ENCODE peak calls at places on chromosome 14, in five cellular contexts. One of them, this sample, is unnamed.
A peak's percentile ranks its signal among the peaks of the same experiment; 100 is the strongest.

GRCh38 chr14:61247935-61248334 is 33.2 kb downstream of the TMEM30B start:
- DNase-seq in mucosa of descending colon: no peak
- DNase-seq in CD8-positive, alpha-beta memory T cell: no peak
- DNase-seq in CD4-positive, alpha-beta memory T cell: no peak
- DNase-seq in adrenal gland: no peak
- DNase-seq in this sample: no peak

GRCh38 chr14:99574099-99574880 is 29.7 kb downstream of the CCDC85C start:
- DNase-seq in mucosa of descending colon: peak; percentile 78
- DNase-seq in CD8-positive, alpha-beta memory T cell: no peak
- DNase-seq in CD4-positive, alpha-beta memory T cell: no peak
- DNase-seq in adrenal gland: peak; percentile 90
- DNase-seq in this sample: no peak

GRCh38 chr14:56023681-56024080 is 94.5 kb upstream of the PELI2 start:
- DNase-seq in mucosa of descending colon: no peak
- DNase-seq in CD8-positive, alpha-beta memory T cell: no peak
- DNase-seq in CD4-positive, alpha-beta memory T cell: no peak
- DNase-seq in adrenal gland: no peak
- DNase-seq in this sample: no peak

GRCh38 chr14:103737432-103738045 is 21.9 kb downstream of the ZFYVE21 start:
- DNase-seq in mucosa of descending colon: no peak
- DNase-seq in CD8-positive, alpha-beta memory T cell: peak; percentile 12
- DNase-seq in CD4-positive, alpha-beta memory T cell: no peak
- DNase-seq in adrenal gland: no peak
- DNase-seq in this sample: no peak

GRCh38 chr14:87799400-87799799 is 193.6 kb downstream of the GALC start:
- DNase-seq in mucosa of descending colon: no peak
- DNase-seq in CD8-positive, alpha-beta memory T cell: no peak
- DNase-seq in CD4-positive, alpha-beta memory T cell: no peak
- DNase-seq in adrenal gland: no peak
- DNase-seq in this sample: no peak

GRCh38 chr14:60758875-60759274 is 24.3 kb downstream of the MNAT1 start:
- DNase-seq in mucosa of descending colon: no peak
- DNase-seq in CD8-positive, alpha-beta memory T cell: no peak
- DNase-seq in CD4-positive, alpha-beta memory T cell: no peak
- DNase-seq in adrenal gland: no peak
- DNase-seq in this sample: no peak

GRCh38 chr14:97206948-97207347 is 409.8 kb downstream of the VRK1 start:
- DNase-seq in mucosa of descending colon: no peak
- DNase-seq in CD8-positive, alpha-beta memory T cell: no peak
- DNase-seq in CD4-positive, alpha-beta memory T cell: no peak
- DNase-seq in adrenal gland: no peak
- DNase-seq in this sample: no peak

GRCh38 chr14:60653709-60654161 is 4.5 kb upstream of the SIX1 start:
- DNase-seq in mucosa of descending colon: no peak
- DNase-seq in CD8-positive, alpha-beta memory T cell: no peak
- DNase-seq in CD4-positive, alpha-beta memory T cell: no peak
- DNase-seq in adrenal gland: no peak
- DNase-seq in this sample: no peak

GRCh38 chr14:50763386-50764007 is 67.5 kb downstream of the NIN start:
- DNase-seq in mucosa of descending colon: no peak
- DNase-seq in CD8-positive, alpha-beta memory T cell: no peak
- DNase-seq in CD4-positive, alpha-beta memory T cell: no peak
- DNase-seq in adrenal gland: no peak
- DNase-seq in this sample: no peak

GRCh38 chr14:24339284-24340151 is at the start of gene RIPK3:
- DNase-seq in mucosa of descending colon: peak; percentile 89
- DNase-seq in CD8-positive, alpha-beta memory T cell: peak; percentile 75
- DNase-seq in CD4-positive, alpha-beta memory T cell: peak; percentile 66
- DNase-seq in adrenal gland: no peak
- DNase-seq in this sample: no peak

GRCh38 chr14:94129111-94129757 is at the start of gene IFI27L2:
- DNase-seq in mucosa of descending colon: peak; percentile 80
- DNase-seq in CD8-positive, alpha-beta memory T cell: peak; percentile 80
- DNase-seq in CD4-positive, alpha-beta memory T cell: peak; percentile 48
- DNase-seq in adrenal gland: peak; percentile 91
- DNase-seq in this sample: peak; percentile 40

GRCh38 chr14:60094306-60094897 is 2.7 kb downstream of the PCNX4 start:
- DNase-seq in mucosa of descending colon: no peak
- DNase-seq in CD8-positive, alpha-beta memory T cell: no peak
- DNase-seq in CD4-positive, alpha-beta memory T cell: no peak
- DNase-seq in adrenal gland: no peak
- DNase-seq in this sample: no peak

GRCh38 chr14:87014854-87015253 is 978.1 kb downstream of the GALC start:
- DNase-seq in mucosa of descending colon: no peak
- DNase-seq in CD8-positive, alpha-beta memory T cell: no peak
- DNase-seq in CD4-positive, alpha-beta memory T cell: no peak
- DNase-seq in adrenal gland: no peak
- DNase-seq in this sample: no peak

DNA sequence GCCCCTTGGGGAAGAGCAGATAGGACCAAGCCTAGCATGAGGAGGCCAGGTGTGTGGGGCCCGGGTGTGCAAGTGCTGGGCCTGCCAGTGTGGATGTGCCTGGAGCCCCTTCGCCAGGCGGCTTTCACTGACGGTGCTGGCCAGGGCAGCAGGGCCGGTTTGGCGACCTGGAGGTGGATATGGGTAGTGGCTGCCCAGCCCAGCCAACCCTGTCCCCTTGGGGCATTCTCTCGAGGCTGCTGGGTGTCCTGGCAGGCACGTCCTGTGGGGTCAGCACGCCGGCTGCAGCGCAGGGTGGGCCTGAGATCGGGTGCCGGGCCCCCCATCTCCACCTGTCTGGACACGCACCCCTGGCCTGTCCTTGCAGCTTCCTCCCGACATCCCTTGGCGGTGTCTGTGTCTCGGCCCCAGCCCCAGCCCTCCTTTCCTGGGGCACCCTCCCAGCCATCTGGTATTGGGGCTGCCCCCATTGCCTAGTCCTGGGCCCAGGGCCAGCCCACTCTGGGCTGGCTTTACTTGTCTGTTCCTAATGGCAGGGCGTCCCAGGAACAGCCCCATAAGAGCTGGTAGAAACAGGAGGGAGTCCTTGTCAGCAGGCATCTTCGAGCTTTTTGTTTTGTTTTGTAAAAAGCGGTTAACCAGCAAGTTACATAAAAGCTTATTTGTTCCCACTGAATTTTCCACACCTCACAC is 7.2 kb upstream of the CRIP2 start:
- DNase-seq in mucosa of descending colon: no peak
- DNase-seq in CD8-positive, alpha-beta memory T cell: no peak
- DNase-seq in CD4-positive, alpha-beta memory T cell: no peak
- DNase-seq in adrenal gland: no peak
- DNase-seq in this sample: no peak
- H3K4me1 ChIP-seq in mucosa of descending colon: no peaks in the 10 kb centered on the region
- H3K4me1 ChIP-seq in CD8-positive, alpha-beta memory T cell: no peaks in the 10 kb centered on the region
- H3K4me1 ChIP-seq in CD4-positive, alpha-beta memory T cell: no peaks in the 10 kb centered on the region
- H3K4me1 ChIP-seq in adrenal gland: no peaks in the 10 kb centered on the region
- H3K4me1 ChIP-seq in this sample: peaks cover 29% of the 10 kb centered on the region

GRCh38 chr14:52049721-52050588 is 18.9 kb downstream of the NID2 start:
- DNase-seq in mucosa of descending colon: peak; percentile 41
- DNase-seq in CD8-positive, alpha-beta memory T cell: no peak
- DNase-seq in CD4-positive, alpha-beta memory T cell: no peak
- DNase-seq in adrenal gland: no peak
- DNase-seq in this sample: no peak
- H3K4me1 ChIP-seq in mucosa of descending colon: peaks cover 10% of the 10 kb centered on the region
- H3K4me1 ChIP-seq in CD8-positive, alpha-beta memory T cell: no peaks in the 10 kb centered on the region
- H3K4me1 ChIP-seq in CD4-positive, alpha-beta memory T cell: no peaks in the 10 kb centered on the region
- H3K4me1 ChIP-seq in adrenal gland: peaks cover 5% of the 10 kb centered on the region
- H3K4me1 ChIP-seq in this sample: peaks cover 87% of the 10 kb centered on the region

DNA sequence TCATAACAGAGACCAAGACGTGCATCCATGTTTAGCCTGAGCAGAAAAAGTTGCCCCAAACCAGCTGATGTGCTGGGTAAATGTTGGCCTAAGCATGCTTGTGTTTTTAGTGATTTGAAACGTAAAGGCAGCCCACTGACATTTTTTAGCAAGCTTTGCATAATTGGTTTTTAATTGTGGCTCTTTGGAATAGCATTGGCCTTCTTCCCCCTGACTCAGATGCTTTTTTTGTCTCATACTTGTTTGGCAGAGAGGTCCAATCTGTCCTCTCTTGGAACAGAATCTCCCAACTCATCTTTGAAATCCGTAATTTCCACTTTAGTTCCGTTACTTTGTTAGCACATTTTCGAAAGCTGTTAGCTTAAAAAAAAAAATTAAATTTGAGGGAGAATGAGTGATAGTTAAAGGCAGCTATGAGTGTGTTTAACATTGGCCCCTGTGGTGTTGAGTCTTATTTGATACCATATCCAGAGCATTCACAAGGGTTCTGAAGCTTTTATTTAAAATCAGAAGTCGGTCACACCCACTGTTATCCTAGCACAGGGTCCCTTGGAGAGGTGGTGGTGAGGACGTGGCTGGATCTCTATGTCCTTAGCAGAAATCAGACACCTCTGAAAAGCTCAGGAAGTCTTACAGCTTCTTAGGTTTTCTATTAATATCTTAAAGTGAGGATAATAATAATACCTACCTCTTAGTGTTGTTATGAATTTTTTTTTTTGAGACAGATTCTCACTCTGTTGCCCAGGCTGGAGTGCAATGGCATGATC is 15.6 kb downstream of the JDP2 start:
- DNase-seq in mucosa of descending colon: no peak
- DNase-seq in CD8-positive, alpha-beta memory T cell: no peak
- DNase-seq in CD4-positive, alpha-beta memory T cell: no peak
- DNase-seq in adrenal gland: no peak
- DNase-seq in this sample: no peak
- H3K4me1 ChIP-seq in mucosa of descending colon: peaks cover 9% of the 10 kb centered on the region
- H3K4me1 ChIP-seq in CD8-positive, alpha-beta memory T cell: no peaks in the 10 kb centered on the region
- H3K4me1 ChIP-seq in CD4-positive, alpha-beta memory T cell: no peaks in the 10 kb centered on the region
- H3K4me1 ChIP-seq in adrenal gland: peaks cover 18% of the 10 kb centered on the region
- H3K4me1 ChIP-seq in this sample: peaks cover 45% of the 10 kb centered on the region

GRCh38 chr14:100674428-100674827 is 52.3 kb upstream of the DLK1 start:
- DNase-seq in mucosa of descending colon: no peak
- DNase-seq in CD8-positive, alpha-beta memory T cell: no peak
- DNase-seq in CD4-positive, alpha-beta memory T cell: no peak
- DNase-seq in adrenal gland: no peak
- DNase-seq in this sample: no peak
- H3K4me1 ChIP-seq in mucosa of descending colon: peaks cover 37% of the 10 kb centered on the region
- H3K4me1 ChIP-seq in CD8-positive, alpha-beta memory T cell: no peaks in the 10 kb centered on the region
- H3K4me1 ChIP-seq in CD4-positive, alpha-beta memory T cell: no peaks in the 10 kb centered on the region
- H3K4me1 ChIP-seq in adrenal gland: peaks cover 21% of the 10 kb centered on the region
- H3K4me1 ChIP-seq in this sample: no peaks in the 10 kb centered on the region

GRCh38 chr14:89366580-89367448 is 50.2 kb downstream of the FOXN3 start:
- DNase-seq in mucosa of descending colon: no peak
- DNase-seq in CD8-positive, alpha-beta memory T cell: no peak
- DNase-seq in CD4-positive, alpha-beta memory T cell: no peak
- DNase-seq in adrenal gland: peak; percentile 54
- DNase-seq in this sample: no peak
- H3K4me1 ChIP-seq in mucosa of descending colon: peaks cover 42% of the 10 kb centered on the region
- H3K4me1 ChIP-seq in CD8-positive, alpha-beta memory T cell: peaks cover 44% of the 10 kb centered on the region
- H3K4me1 ChIP-seq in CD4-positive, alpha-beta memory T cell: peaks cover 44% of the 10 kb centered on the region
- H3K4me1 ChIP-seq in adrenal gland: peaks cover 11% of the 10 kb centered on the region
- H3K4me1 ChIP-seq in this sample: peaks cover 40% of the 10 kb centered on the region

GRCh38 chr14:54681819-54682261 is 114.9 kb downstream of the SAMD4A start:
- DNase-seq in mucosa of descending colon: no peak
- DNase-seq in CD8-positive, alpha-beta memory T cell: no peak
- DNase-seq in CD4-positive, alpha-beta memory T cell: no peak
- DNase-seq in adrenal gland: no peak
- DNase-seq in this sample: no peak
- H3K4me1 ChIP-seq in mucosa of descending colon: no peaks in the 10 kb centered on the region
- H3K4me1 ChIP-seq in CD8-positive, alpha-beta memory T cell: no peaks in the 10 kb centered on the region
- H3K4me1 ChIP-seq in CD4-positive, alpha-beta memory T cell: no peaks in the 10 kb centered on the region
- H3K4me1 ChIP-seq in adrenal gland: peaks cover 15% of the 10 kb centered on the region
- H3K4me1 ChIP-seq in this sample: peaks cover 93% of the 10 kb centered on the region

This sample was measured in thoracic aorta.